ENCODE peak calls at places on chromosome 4, in ten cellular contexts. V is tibial nerve, W is prostate gland, P is ovary, Q is lower leg skin, R is body of pancreas, F is A549, M is NB4, L is HepG2, E is IMR-90. A is an unnamed sample.

GRCh38 chr4:165331823-165332222 is 4.4 kb downstream of the MSMO1 start:
- DNase-seq in E (no peak), Q (no peak), P (no peak), M (no peak), W (no peak), L (no peak), R (no peak), V (no peak), F (no peak), A (no peak)

GRCh38 chr4:177214935-177215334 is 94.7 kb upstream of the NEIL3 start:
- DNase-seq in E (peak), R (no peak), W (no peak), Q (no peak), P (no peak), M (no peak), V (no peak), F (no peak), L (no peak), A (no peak)

GRCh38 chr4:153295131-153295755 is 49.2 kb upstream of the MND1 start:
- DNase-seq in P (no peak), V (no peak), L (no peak), W (no peak), Q (peak), R (peak), E (no peak), M (no peak), F (no peak), A (no peak)

GRCh38 chr4:30721353-30722091 is 1.4 kb downstream of the PCDH7 start:
- DNase-seq in Q (no peak), V (no peak), E (peak), P (peak), W (peak), M (no peak), F (peak), L (no peak), R (no peak), A (peak)

GRCh38 chr4:122617597-122618593 is 3.0 kb downstream of the IL21 start:
- DNase-seq in P (no peak), L (no peak), Q (no peak), F (no peak), M (no peak), R (no peak), E (no peak), V (no peak), W (no peak), A (no peak)

GRCh38 chr4:5547651-5548249 is 160.6 kb downstream of the EVC2 start:
- DNase-seq in L (no peak), W (no peak), M (no peak), F (no peak), E (no peak), V (no peak), R (no peak), Q (no peak), P (no peak), A (no peak)

GRCh38 chr4:40915318-40916217 is 165.8 kb downstream of the NSUN7 start:
- DNase-seq in V (no peak), R (no peak), W (no peak), Q (no peak), F (no peak), M (no peak), P (no peak), E (peak), L (no peak), A (no peak)

GRCh38 chr4:68451246-68452211 is 4.3 kb downstream of the TMPRSS11E start:
- DNase-seq in V (no peak), Q (no peak), L (no peak), W (no peak), M (no peak), E (peak), R (no peak), P (no peak), F (no peak), A (no peak)

GRCh38 chr4:44448548-44449443 is at the start of gene KCTD8:
- DNase-seq in F (peak), W (peak), Q (peak), E (peak), V (peak), P (peak), M (peak), L (peak), R (peak), A (peak)

GRCh38 chr4:147975325-147975724 is 243.4 kb downstream of the ARHGAP10 start:
- DNase-seq in L (no peak), P (no peak), R (no peak), Q (peak), V (no peak), F (no peak), W (no peak), E (peak), M (no peak), A (no peak)

GRCh38 chr4:117560329-117560728 is 474.0 kb upstream of the NDST3 start:
- DNase-seq in L (no peak), E (peak), R (no peak), M (peak), P (no peak), Q (no peak), F (peak), W (no peak), V (no peak), A (no peak)
- TF ChIP-seq CTCF in L (no peak), E (peak), R (no peak), M (no peak), P (no peak), Q (no peak), F (peak), W (peak), V (no peak), A (no peak)

DNA sequence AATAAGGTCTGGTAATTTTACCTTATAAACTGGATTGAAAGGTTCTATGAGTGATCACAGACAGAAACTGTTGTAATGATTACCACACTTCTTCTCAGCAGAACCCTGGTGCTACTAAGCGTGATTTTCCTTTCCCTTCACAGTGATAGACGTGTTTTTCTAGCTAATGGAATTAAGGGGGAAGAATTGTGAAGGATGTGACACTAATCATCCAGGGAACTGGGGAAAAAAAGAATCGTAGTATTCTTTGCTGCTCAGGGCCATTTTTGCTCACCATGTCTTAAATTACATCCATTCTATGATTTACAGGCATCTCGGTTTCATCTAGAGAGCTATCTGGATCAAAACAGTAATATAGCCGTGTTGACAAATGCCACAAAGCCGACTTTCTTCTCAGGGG is 153.8 kb downstream of the UGT8 start:
- DNase-seq in F (no peak), E (no peak), L (no peak), R (no peak), M (no peak), V (no peak), Q (no peak), W (no peak), P (no peak), A (no peak)
- TF ChIP-seq POLR2A in F (no peak), E (no peak), L (no peak), R (no peak), M (no peak), V (no peak), Q (no peak), W (no peak), P (no peak), A (no peak)

GRCh38 chr4:27692868-27693634 is 832.4 kb downstream of the STIM2 start:
- DNase-seq in E (no peak), R (no peak), F (no peak), L (no peak), Q (no peak), M (no peak), W (no peak), V (no peak), P (no peak), A (no peak)

GRCh38 chr4:27692098-27692679 is 831.5 kb downstream of the STIM2 start:
- DNase-seq in V (no peak), P (no peak), M (peak), F (peak), Q (no peak), E (peak), W (no peak), L (peak), R (peak), A (no peak)
- TF ChIP-seq CTCF in V (no peak), P (no peak), M (peak), F (no peak), Q (no peak), E (peak), W (no peak), L (peak), R (peak), A (no peak)

GRCh38 chr4:87532109-87532508 is 2.9 kb upstream of the SPARCL1 start:
- DNase-seq in P (no peak), W (no peak), F (no peak), Q (no peak), L (no peak), M (no peak), V (no peak), R (no peak), E (no peak), A (no peak)

GRCh38 chr4:87527446-87528240 is 1.5 kb downstream of the SPARCL1 start:
- DNase-seq in F (no peak), E (no peak), R (peak), W (peak), L (no peak), M (no peak), P (no peak), Q (no peak), V (no peak), A (no peak)

GRCh38 chr4:87525636-87526035 is 3.5 kb downstream of the SPARCL1 start:
- DNase-seq in V (no peak), M (no peak), E (peak), P (no peak), Q (no peak), F (no peak), R (no peak), W (peak), L (no peak), A (no peak)

GRCh38 chr4:87530868-87531267 is 1.7 kb upstream of the SPARCL1 start:
- DNase-seq in E (peak), R (peak), M (no peak), L (no peak), F (no peak), P (peak), W (peak), Q (peak), V (peak), A (peak)

GRCh38 chr4:87529187-87529586 is at the start of gene SPARCL1:
- DNase-seq in R (peak), Q (no peak), V (peak), M (no peak), W (peak), E (no peak), L (no peak), F (no peak), P (peak), A (no peak)
- TF ChIP-seq POLR2A in R (peak), Q (no peak), V (no peak), M (no peak), W (no peak), E (no peak), L (no peak), F (no peak), P (no peak), A (no peak)

DNA sequence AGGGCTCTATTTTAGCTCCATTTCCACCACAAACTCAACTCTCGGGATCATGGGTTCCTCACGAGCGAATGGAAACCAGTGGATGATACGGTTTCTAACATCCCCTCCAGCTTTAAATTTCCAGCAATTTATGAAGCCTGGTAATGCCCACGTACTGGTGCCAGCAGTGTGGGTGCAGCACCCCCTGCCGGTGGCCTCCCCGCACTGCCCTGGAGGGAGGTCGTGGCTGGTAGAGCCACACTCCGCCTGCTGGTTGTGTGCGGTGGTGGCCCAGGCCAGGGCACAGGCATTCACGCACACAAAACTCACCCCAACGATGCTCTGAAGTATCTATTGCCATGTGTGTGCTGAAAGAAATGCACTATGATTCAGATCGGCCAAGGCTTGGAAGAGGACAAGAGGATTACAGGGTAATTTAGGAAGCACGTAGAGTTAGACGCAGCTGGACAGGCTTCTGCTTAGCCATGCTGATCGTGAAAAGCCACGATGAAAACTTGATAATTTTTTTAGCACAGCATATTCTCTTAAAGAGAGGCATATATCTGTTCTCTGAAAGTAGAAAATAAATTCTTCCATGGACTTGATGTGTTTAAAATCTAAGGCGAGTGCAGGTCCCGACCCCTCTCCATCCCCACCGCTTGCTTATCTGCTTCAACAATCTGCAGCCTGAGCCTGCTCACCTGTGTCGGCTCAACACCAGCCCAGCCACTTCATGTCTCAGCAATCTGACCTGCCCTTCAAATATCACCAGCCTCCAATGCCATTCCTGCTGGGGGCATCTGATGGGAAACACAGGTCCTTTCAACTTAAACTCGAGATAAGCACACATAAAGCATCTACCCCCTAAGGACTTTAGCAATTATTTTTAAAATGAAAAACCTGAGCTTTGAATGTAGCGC is 59.1 kb downstream of the SCD5 start:
- DNase-seq in L (peak), Q (peak), E (peak), M (peak), R (peak), W (peak), V (peak), P (peak), F (peak), A (peak)
- TF ChIP-seq CTCF in L (peak), Q (no peak), E (peak), M (peak), R (peak), W (peak), V (peak), P (no peak), F (peak), A (no peak)

GRCh38 chr4:64551125-64551524 is 141.9 kb upstream of the TECRL start:
- DNase-seq in P (no peak), E (no peak), Q (no peak), W (no peak), M (no peak), L (no peak), V (no peak), R (no peak), F (no peak), A (no peak)
- TF ChIP-seq POLR2A in P (no peak), E (no peak), Q (no peak), W (no peak), M (no peak), L (no peak), V (no peak), R (no peak), F (no peak), A (no peak)

GRCh38 chr4:185280608-185281007 is 71.2 kb downstream of the SNX25 start:
- DNase-seq in P (no peak), R (no peak), L (no peak), E (no peak), Q (no peak), M (no peak), V (no peak), F (no peak), W (no peak), A (no peak)

GRCh38 chr4:185283723-185284122 is 74.3 kb downstream of the SNX25 start:
- DNase-seq in P (no peak), M (no peak), E (peak), L (no peak), W (no peak), V (no peak), F (no peak), R (no peak), Q (no peak), A (no peak)

GRCh38 chr4:185286571-185286970 is 77.2 kb downstream of the SNX25 start:
- DNase-seq in L (no peak), W (no peak), V (no peak), R (no peak), P (no peak), E (peak), F (no peak), M (no peak), Q (no peak), A (no peak)

GRCh38 chr4:185285632-185286393 is 76.4 kb downstream of the SNX25 start:
- DNase-seq in W (no peak), V (no peak), L (no peak), M (no peak), R (no peak), F (no peak), E (no peak), Q (no peak), P (no peak), A (no peak)

GRCh38 chr4:185282968-185283367 is 73.6 kb downstream of the SNX25 start:
- DNase-seq in V (no peak), F (peak), E (peak), R (no peak), P (no peak), Q (no peak), M (peak), W (no peak), L (no peak), A (no peak)
- TF ChIP-seq CTCF in V (no peak), F (no peak), E (no peak), R (no peak), P (no peak), Q (no peak), M (no peak), W (no peak), L (no peak), A (no peak)

GRCh38 chr4:3073158-3074077 is 920 bp downstream of the HTT-AS start:
- DNase-seq in Q (no peak), R (no peak), L (peak), W (peak), V (no peak), F (no peak), E (no peak), P (no peak), M (peak), A (no peak)
- TF ChIP-seq POLR2A in Q (no peak), R (peak), L (no peak), W (peak), V (no peak), F (peak), E (no peak), P (no peak), M (peak), A (no peak)

GRCh38 chr4:17635056-17635455 is 20.6 kb downstream of the MED28 start:
- DNase-seq in M (no peak), W (no peak), L (no peak), F (no peak), P (no peak), Q (no peak), R (no peak), V (no peak), E (no peak), A (no peak)
- TF ChIP-seq CTCF in M (no peak), W (no peak), L (no peak), F (no peak), P (no peak), Q (no peak), R (no peak), V (no peak), E (no peak), A (no peak)